ENCODE peak calls at places on chromosomes 1 and 21, in five cellular contexts. Y, I, O, M and P are unnamed samples.

GRCh38 chr1:91545506-91546300 is 45.1 kb downstream of the CDC7 start:
- DNase-seq in M (no peak), O (no peak), I (no peak), Y (no peak), P (no peak)

GRCh38 chr1:1367238-1367796 is 7.7 kb downstream of the AURKAIP1 start:
- DNase-seq in O (no peak), Y (no peak), M (no peak), I (no peak), P (no peak)

GRCh38 chr21:33199516-33200217 is 30.1 kb upstream of the IFNAR2 start:
- DNase-seq in O (peak), Y (peak), M (peak), I (no peak), P (peak)

GRCh38 chr1:74629283-74629682 is 44.3 kb downstream of the ERICH3 start:
- DNase-seq in Y (no peak), M (no peak), O (peak), I (no peak), P (no peak)

GRCh38 chr1:21232044-21232443 is 55.3 kb upstream of the EIF4G3 start:
- DNase-seq in Y (no peak), I (no peak), M (peak), O (peak), P (no peak)

GRCh38 chr1:155931332-155932038 is 2.7 kb downstream of the KHDC4 start:
- DNase-seq in Y (no peak), M (no peak), I (no peak), O (no peak), P (no peak)

GRCh38 chr1:233033366-233033765 is 83.0 kb downstream of the NTPCR start:
- DNase-seq in Y (no peak), M (no peak), O (no peak), I (no peak), P (no peak)

GRCh38 chr1:199010933-199011332 is 372.1 kb downstream of the PTPRC start:
- DNase-seq in M (no peak), O (no peak), Y (no peak), I (no peak), P (peak)

GRCh38 chr1:8083739-8084484 is 57.8 kb upstream of the ERRFI1 start:
- DNase-seq in Y (no peak), M (no peak), O (peak), I (no peak), P (peak)

GRCh38 chr1:31523012-31523411 is 53.3 kb upstream of the TINAGL1 start:
- DNase-seq in I (no peak), O (no peak), M (no peak), Y (no peak), P (peak)

GRCh38 chr1:116203936-116204335 is 92.7 kb downstream of the MAB21L3 start:
- DNase-seq in Y (no peak), O (no peak), M (no peak), I (no peak), P (no peak)

GRCh38 chr21:46295177-46295711 is 9.1 kb downstream of the YBEY start:
- DNase-seq in I (no peak), Y (no peak), M (no peak), O (peak), P (no peak)

GRCh38 chr1:225842074-225842473 is 32.1 kb downstream of the EPHX1 start:
- DNase-seq in O (no peak), M (no peak), Y (no peak), I (no peak), P (no peak)

GRCh38 chr1:44707959-44708831 is 22.8 kb downstream of the RNU5D-1 start:
- DNase-seq in I (no peak), M (no peak), Y (peak), O (peak), P (no peak)

GRCh38 chr1:201108614-201109013 is 3.6 kb downstream of the CACNA1S start:
- DNase-seq in I (no peak), M (peak), Y (no peak), O (peak), P (no peak)

GRCh38 chr1:190608282-190608681 is 130.6 kb upstream of the BRINP3 start:
- DNase-seq in Y (no peak), I (no peak), O (no peak), M (no peak), P (no peak)

GRCh38 chr1:6962956-6963915 is 178.0 kb downstream of the CAMTA1 start:
- DNase-seq in Y (no peak), O (no peak), M (peak), I (peak), P (no peak)

GRCh38 chr1:211711313-211711712 is 35.9 kb upstream of the NEK2 start:
- DNase-seq in M (no peak), O (no peak), Y (no peak), I (no peak), P (no peak)

GRCh38 chr1:8318436-8318835 is 522 bp downstream of the SLC45A1 start:
- DNase-seq in M (no peak), I (no peak), Y (no peak), O (no peak), P (no peak)

GRCh38 chr1:17108786-17109185 is 10.5 kb downstream of the PADI2 start:
- DNase-seq in O (no peak), M (no peak), I (no peak), Y (no peak), P (no peak)

GRCh38 chr1:216826206-216826605 is 103.0 kb upstream of the ESRRG start:
- DNase-seq in M (no peak), Y (no peak), O (no peak), I (no peak), P (no peak)

GRCh38 chr1:172089768-172090510 is 248.6 kb downstream of the DNM3 start:
- DNase-seq in M (peak), I (peak), O (peak), Y (peak), P (no peak)

GRCh38 chr1:193355179-193355578 is 168.8 kb upstream of the B3GALT2 start:
- DNase-seq in M (no peak), I (no peak), O (no peak), Y (no peak), P (peak)

GRCh38 chr21:25281134-25281533 is 326.1 kb downstream of the MRPL39 start:
- DNase-seq in O (no peak), Y (no peak), I (no peak), M (no peak), P (no peak)

GRCh38 chr21:25280061-25280460 is 327.2 kb downstream of the MRPL39 start:
- DNase-seq in I (no peak), O (peak), Y (no peak), M (no peak), P (no peak)

DNA sequence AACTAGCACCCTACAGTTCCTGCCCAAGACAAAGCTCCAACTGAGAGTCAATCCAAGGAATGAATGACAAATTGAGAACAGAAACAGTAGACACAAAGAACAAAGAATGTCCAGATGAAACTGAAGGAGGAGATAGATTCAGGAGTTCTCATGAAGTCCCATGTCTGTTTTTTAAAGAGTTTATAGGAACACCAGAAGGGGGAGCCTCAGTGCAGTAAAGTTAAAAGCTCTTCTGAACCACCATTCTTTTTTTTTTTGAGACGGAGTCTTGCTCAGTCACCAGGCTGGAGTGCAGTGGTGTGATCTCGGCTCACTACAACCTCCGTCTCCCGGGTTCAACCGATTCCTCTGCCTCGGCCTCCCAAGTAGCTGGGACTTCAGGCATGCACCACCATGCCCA is 323.6 kb downstream of the MRPL39 start:
- DNase-seq in M (peak), O (peak), Y (no peak), I (no peak), P (no peak)
- H3K27ac ChIP-seq in M (no peak), O (no peak), Y (no peak), I (no peak), P (no peak)

GRCh38 chr1:240424740-240425464 is 187.1 kb downstream of the GREM2 start:
- DNase-seq in O (no peak), I (no peak), M (no peak), Y (no peak), P (no peak)

GRCh38 chr1:240423525-240423924 is 188.4 kb downstream of the GREM2 start:
- DNase-seq in I (no peak), M (no peak), Y (no peak), O (no peak), P (no peak)

GRCh38 chr1:240426056-240426455 is 185.9 kb downstream of the GREM2 start:
- DNase-seq in M (no peak), O (no peak), Y (no peak), I (no peak), P (no peak)
- H3K27ac ChIP-seq in M (no peak), O (no peak), Y (no peak), I (no peak), P (no peak)

GRCh38 chr1:151309851-151310323 is 17.3 kb downstream of the PI4KB start:
- DNase-seq in I (no peak), Y (no peak), O (peak), M (no peak), P (no peak)
- H3K27ac ChIP-seq in I (peak), Y (no peak), O (peak), M (peak), P (no peak)

GRCh38 chr1:150258275-150258666 is 697 bp downstream of the CA14 start:
- DNase-seq in O (no peak), M (no peak), I (no peak), Y (no peak), P (no peak)

GRCh38 chr1:150259758-150260669 is 2.4 kb downstream of the CA14 start:
- DNase-seq in M (peak), I (no peak), Y (no peak), O (peak), P (no peak)

GRCh38 chr1:150261367-150261766 is 3.8 kb downstream of the CA14 start:
- DNase-seq in O (no peak), Y (no peak), I (no peak), M (no peak), P (no peak)

GRCh38 chr1:150257624-150258274 is at the start of gene CA14:
- DNase-seq in M (peak), O (peak), I (no peak), Y (no peak), P (no peak)

GRCh38 chr1:150259217-150259616 is 1.6 kb downstream of the CA14 start:
- DNase-seq in O (no peak), Y (no peak), M (no peak), I (no peak), P (no peak)
- H3K27ac ChIP-seq in O (peak), Y (no peak), M (peak), I (no peak), P (no peak)